ENCODE peak calls at places on chromosomes 4 and X, in ten cellular contexts. Y is upper lobe of left lung, Z is progenitor cell of endocrine pancreas, W is mesothelial cell of epicardium, M is AG09309, U is AG10803, L is left lung, Q is breast epithelium, E is heart right ventricle, I is lower leg skin. R is an unnamed sample.
A peak's percentile ranks its signal among the peaks of the same experiment; 100 is the strongest.

GRCh38 chr4:10085386-10085785 is 31.2 kb downstream of the WDR1 start:
- DNase-seq in U (no peak), W (no peak), I (no peak), E (peak; percentile 14), M (no peak), Y (peak; percentile 15), Q (peak; percentile 27), L (no peak), Z (no peak), R (peak; percentile 35)

GRCh38 chrX:10519761-10520160 is 100.6 kb downstream of the MID1 start:
- DNase-seq in Q (no peak), M (no peak), W (no peak), E (no peak), Z (no peak), L (no peak), I (no peak), Y (no peak), U (peak; percentile 79), R (no peak)

GRCh38 chrX:3962511-3963350 is 249.3 kb upstream of the PRKX start:
- DNase-seq in Q (no peak), Y (no peak), I (no peak), W (no peak), Z (peak; percentile 27), E (no peak), M (no peak), L (no peak), U (no peak), R (no peak)

GRCh38 chr4:124135409-124135813 is 577.1 kb downstream of the ANKRD50 start:
- DNase-seq in I (no peak), Z (no peak), U (peak; percentile 37), Y (no peak), E (no peak), M (no peak), W (no peak), Q (no peak), L (no peak), R (no peak)

GRCh38 chrX:149511081-149511480 is 6.0 kb upstream of the IDS start:
- DNase-seq in M (no peak), Z (no peak), I (peak; percentile 72), Y (no peak), U (peak; percentile 16), L (no peak), W (no peak), Q (no peak), E (no peak), R (no peak)

GRCh38 chr4:167469436-167469835 is 235.1 kb upstream of the SPOCK3 start:
- DNase-seq in L (no peak), U (no peak), I (no peak), Q (no peak), M (no peak), W (no peak), E (no peak), Y (no peak), Z (no peak), R (no peak)

GRCh38 chr4:27132497-27132896 is 271.9 kb downstream of the STIM2 start:
- DNase-seq in Z (no peak), E (no peak), Y (no peak), U (no peak), L (no peak), I (no peak), Q (no peak), M (no peak), W (no peak), R (no peak)

GRCh38 chr4:183636923-183637322 is 22.1 kb downstream of the RWDD4 start:
- DNase-seq in I (no peak), W (no peak), L (no peak), E (no peak), Z (no peak), Y (no peak), Q (no peak), M (no peak), U (no peak), R (no peak)

GRCh38 chrX:17738002-17738713 is 865 bp downstream of the SCML1 start:
- DNase-seq in Z (no peak), M (no peak), Q (peak; percentile 52), W (peak; percentile 41), U (peak; percentile 32), Y (peak; percentile 54), L (peak; percentile 61), I (peak; percentile 86), E (peak; percentile 17), R (no peak)

GRCh38 chr4:106898621-106899230 is 137.4 kb downstream of the DKK2 start:
- DNase-seq in E (no peak), L (no peak), W (no peak), Q (no peak), M (peak; percentile 44), Z (peak; percentile 23), Y (peak; percentile 28), U (peak; percentile 75), I (no peak), R (no peak)

GRCh38 chrX:46903458-46904242 is 8.6 kb upstream of the JADE3 start:
- DNase-seq in Y (peak; percentile 81), M (peak; percentile 14), I (peak; percentile 94), Z (peak; percentile 51), E (peak; percentile 77), U (peak; percentile 59), L (peak; percentile 84), Q (peak; percentile 76), W (peak; percentile 75), R (peak; percentile 46)

DNA sequence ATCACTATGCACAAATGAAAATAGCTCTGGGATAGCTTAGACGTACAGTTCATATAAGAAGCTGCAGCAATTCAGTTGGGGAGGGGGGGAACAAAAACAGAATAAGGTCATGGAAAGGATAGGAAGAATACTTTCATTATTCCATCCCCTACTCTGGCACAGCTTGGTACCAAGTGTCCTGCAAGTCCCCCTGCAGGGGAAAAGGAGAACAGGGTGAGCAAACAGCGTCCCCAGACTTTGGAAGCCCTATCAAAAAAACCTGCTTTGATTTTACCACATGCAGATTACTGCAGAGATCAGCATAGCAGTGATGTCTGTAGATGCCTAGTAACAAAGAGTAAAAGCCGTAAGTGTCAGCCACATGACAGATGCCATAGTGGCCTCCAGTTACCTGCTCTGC is 209.4 kb upstream of the NEIL3 start:
- DNase-seq in I (no peak), E (no peak), W (no peak), Q (no peak), U (no peak), L (no peak), M (no peak), Y (no peak), Z (no peak), R (no peak)
- TF ChIP-seq CTCF in I (no peak), E (no peak), W (no peak), Q (no peak), U (no peak), L (no peak), M (no peak), Y (no peak), Z (no peak), R (no peak)

DNA sequence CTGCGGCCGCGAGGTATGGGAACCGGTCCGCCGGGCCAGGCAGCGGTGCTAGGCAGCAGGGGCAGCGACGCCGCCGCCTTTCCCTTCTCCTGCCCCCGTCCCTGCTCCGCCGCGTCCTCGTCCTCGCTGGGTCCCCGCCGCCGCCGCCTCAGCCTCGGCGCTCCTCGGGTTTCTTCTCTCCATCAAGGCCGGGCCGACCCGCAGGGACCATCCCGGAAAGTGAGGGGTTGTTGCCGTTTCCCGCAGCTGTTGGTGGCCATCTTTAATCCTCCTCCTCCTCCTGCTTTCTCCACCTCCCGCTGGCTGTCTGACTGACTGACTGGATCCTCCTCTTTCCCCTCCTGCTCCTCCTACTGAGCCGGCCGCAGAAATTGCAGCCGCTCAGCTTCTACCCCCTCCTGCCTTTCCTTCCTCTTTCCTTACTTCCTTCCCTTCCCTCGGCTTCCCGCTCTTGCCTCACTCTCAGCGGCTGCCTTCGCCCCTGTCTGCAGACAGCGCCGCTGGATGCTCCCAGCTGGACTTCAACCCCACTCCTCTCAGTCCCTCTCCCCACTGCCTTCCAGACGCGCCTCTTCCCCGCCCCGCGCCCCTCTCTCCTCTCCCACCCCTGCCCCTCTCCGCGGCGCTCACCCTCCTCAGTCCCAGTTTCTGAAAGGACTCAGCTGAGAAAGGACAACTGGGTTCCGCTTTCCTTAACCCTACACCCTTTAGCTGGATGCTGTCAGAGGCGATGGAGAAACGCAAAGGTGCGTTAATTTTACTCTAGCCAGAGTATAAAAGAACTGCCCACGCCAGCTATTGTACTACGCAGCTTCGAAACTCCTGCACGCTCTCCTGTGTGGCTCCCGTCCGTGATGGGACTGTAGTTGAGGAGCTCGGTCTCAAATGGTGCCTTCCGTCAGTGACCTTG is at the start of gene WDFY3:
- DNase-seq in Q (peak; percentile 82), M (peak; percentile 69), Y (peak; percentile 92), Z (peak; percentile 43), L (peak; percentile 93), I (peak; percentile 95), E (peak; percentile 78), W (peak; percentile 75), U (peak; percentile 90), R (peak; percentile 83)
- TF ChIP-seq CTCF in Q (no peak), M (no peak), Y (no peak), Z (no peak), L (no peak), I (no peak), E (no peak), W (no peak), U (peak; percentile 31), R (no peak)

GRCh38 chr4:43316813-43317212 is 424.3 kb downstream of the GRXCR1 start:
- DNase-seq in I (no peak), U (no peak), Y (no peak), M (no peak), L (no peak), Q (no peak), W (no peak), Z (no peak), E (no peak), R (no peak)
- TF ChIP-seq CTCF in I (no peak), U (no peak), Y (no peak), M (no peak), L (no peak), Q (no peak), W (no peak), Z (no peak), E (no peak), R (no peak)

GRCh38 chr4:123125477-123125876 is 203.1 kb upstream of the NUDT6 start:
- DNase-seq in U (no peak), W (no peak), E (no peak), L (no peak), Z (no peak), I (no peak), M (no peak), Y (no peak), Q (no peak), R (no peak)

GRCh38 chr4:123121241-123121907 is 199.0 kb upstream of the NUDT6 start:
- DNase-seq in W (no peak), Z (no peak), L (no peak), U (no peak), Y (no peak), I (no peak), M (no peak), E (no peak), Q (no peak), R (no peak)

GRCh38 chr4:123127865-123128264 is 205.5 kb upstream of the NUDT6 start:
- DNase-seq in Z (no peak), Q (no peak), Y (no peak), E (no peak), L (no peak), U (peak; percentile 3), I (no peak), W (no peak), M (no peak), R (no peak)

DNA sequence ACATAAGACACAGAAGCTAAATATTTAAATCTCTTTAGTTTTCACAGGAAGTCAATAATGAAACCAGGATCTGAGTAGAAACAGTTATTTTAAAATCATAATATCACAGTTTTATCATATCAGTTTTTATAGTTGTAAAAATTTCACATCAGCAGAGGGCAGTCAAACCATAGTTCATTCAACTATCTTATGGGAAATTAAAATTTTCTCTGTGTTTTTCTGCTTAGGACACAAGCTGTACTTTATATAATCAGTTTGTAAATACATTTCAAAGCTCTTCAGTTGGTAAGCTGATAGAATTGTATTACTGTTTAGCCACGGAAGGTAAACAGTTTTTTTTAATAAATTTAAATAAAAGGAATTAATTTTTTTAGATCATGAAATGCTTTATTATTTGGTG is 204.8 kb upstream of the NUDT6 start:
- DNase-seq in Q (no peak), I (no peak), Y (no peak), U (peak; percentile 32), W (no peak), Z (no peak), E (no peak), L (no peak), M (no peak), R (no peak)
- TF ChIP-seq CTCF in Q (peak; percentile 27), I (no peak), Y (no peak), U (peak; percentile 46), W (peak; percentile 38), Z (peak; percentile 39), E (peak; percentile 46), L (peak; percentile 27), M (no peak), R (peak; percentile 25)